ENCODE peak calls at places on chromosomes 16 and 17, in four cellular contexts. W, R, S and L are unnamed samples.

GRCh38 chr17:74742153-74742515 is 5.1 kb downstream of the RAB37 start:
- DNase-seq in W (peak; percentile 93), S (no peak), R (no peak), L (peak; percentile 52)

GRCh38 chr16:12182202-12182601 is 205.7 kb downstream of the SNX29 start:
- DNase-seq in S (peak; percentile 79), R (no peak), W (no peak), L (no peak)

GRCh38 chr17:44899074-44899782 is at the start of gene EFTUD2:
- DNase-seq in R (peak; percentile 95), S (peak; percentile 95), W (peak; percentile 91), L (peak; percentile 90)

GRCh38 chr17:50079334-50080095 is 15.6 kb upstream of the PDK2 start:
- DNase-seq in R (peak; percentile 74), W (no peak), S (peak; percentile 45), L (peak; percentile 70)

GRCh38 chr17:5000237-5000639 is 2.5 kb downstream of the KIF1C start:
- DNase-seq in W (no peak), S (no peak), R (peak; percentile 27), L (no peak)

GRCh38 chr16:30758988-30759461 is 2.8 kb downstream of the CFAP119 start:
- DNase-seq in W (no peak), S (no peak), R (no peak), L (no peak)

GRCh38 chr16:77113835-77114234 is 77.2 kb upstream of the MON1B start:
- DNase-seq in R (no peak), S (no peak), W (no peak), L (no peak)

GRCh38 chr17:41917957-41918391 is 777 bp downstream of the ACLY start:
- DNase-seq in R (peak; percentile 66), W (peak; percentile 19), S (peak; percentile 54), L (peak; percentile 33)

GRCh38 chr17:75894049-75894742 is 2.6 kb downstream of the TRIM65 start:
- DNase-seq in S (peak; percentile 55), W (no peak), R (no peak), L (no peak)

GRCh38 chr16:89964201-89964600 is 15.6 kb downstream of the DEF8 start:
- DNase-seq in R (no peak), S (no peak), W (no peak), L (no peak)

GRCh38 chr16:50985733-50986132 is 165.3 kb downstream of the SALL1 start:
- DNase-seq in S (no peak), R (no peak), W (no peak), L (no peak)

GRCh38 chr17:17751996-17752821 is 71.0 kb downstream of the RAI1 start:
- DNase-seq in S (peak; percentile 97), W (peak; percentile 95), R (peak; percentile 97), L (peak; percentile 95)

GRCh38 chr16:9904526-9904925 is 277.7 kb downstream of the GRIN2A start:
- DNase-seq in W (no peak), S (no peak), R (no peak), L (no peak)

GRCh38 chr16:67736858-67737257 is 17.7 kb upstream of the GFOD2 start:
- DNase-seq in R (peak; percentile 17), W (no peak), S (no peak), L (no peak)

GRCh38 chr17:8155341-8156173 is 3.4 kb upstream of the PER1 start:
- DNase-seq in W (no peak), S (peak; percentile 59), R (no peak), L (no peak)

GRCh38 chr17:29291163-29291752 is 2.7 kb downstream of the NUFIP2 start:
- DNase-seq in S (peak; percentile 75), W (peak; percentile 73), R (peak; percentile 83), L (peak; percentile 75)

GRCh38 chr16:86533942-86534341 is 21.1 kb downstream of the MTHFSD start:
- DNase-seq in W (no peak), R (no peak), S (no peak), L (no peak)

GRCh38 chr16:19861811-19862327 is 22.8 kb downstream of the GPRC5B start:
- DNase-seq in W (no peak), R (no peak), S (peak; percentile 91), L (no peak)

GRCh38 chr17:65930140-65930715 is 261.7 kb downstream of the CEP112 start:
- DNase-seq in S (no peak), R (peak; percentile 10), W (no peak), L (no peak)

GRCh38 chr16:85924675-85925074 is 25.7 kb downstream of the IRF8 start:
- DNase-seq in S (no peak), W (no peak), R (peak; percentile 78), L (peak; percentile 14)

GRCh38 chr17:77455111-77455877 is 314.5 kb downstream of the SEC14L1 start:
- DNase-seq in W (no peak), R (no peak), S (no peak), L (no peak)

GRCh38 chr17:75877752-75878173 is 618 bp downstream of the TRIM47 start:
- DNase-seq in R (peak; percentile 91), S (peak; percentile 93), W (peak; percentile 82), L (peak; percentile 88)

GRCh38 chr17:6494239-6494941 is 50.1 kb downstream of the PIMREG start:
- DNase-seq in W (no peak), S (no peak), R (no peak), L (no peak)
- TF ChIP-seq EZH2 in W (no peak), S (no peak), R (no peak), L (no peak)

GRCh38 chr17:19750835-19751234 is 2.7 kb upstream of the ALDH3A1 start:
- DNase-seq in R (no peak), W (no peak), S (no peak), L (peak; percentile 68)
- TF ChIP-seq EZH2phosphoT487 in R (no peak), W (no peak), S (no peak), L (no peak)

DNA sequence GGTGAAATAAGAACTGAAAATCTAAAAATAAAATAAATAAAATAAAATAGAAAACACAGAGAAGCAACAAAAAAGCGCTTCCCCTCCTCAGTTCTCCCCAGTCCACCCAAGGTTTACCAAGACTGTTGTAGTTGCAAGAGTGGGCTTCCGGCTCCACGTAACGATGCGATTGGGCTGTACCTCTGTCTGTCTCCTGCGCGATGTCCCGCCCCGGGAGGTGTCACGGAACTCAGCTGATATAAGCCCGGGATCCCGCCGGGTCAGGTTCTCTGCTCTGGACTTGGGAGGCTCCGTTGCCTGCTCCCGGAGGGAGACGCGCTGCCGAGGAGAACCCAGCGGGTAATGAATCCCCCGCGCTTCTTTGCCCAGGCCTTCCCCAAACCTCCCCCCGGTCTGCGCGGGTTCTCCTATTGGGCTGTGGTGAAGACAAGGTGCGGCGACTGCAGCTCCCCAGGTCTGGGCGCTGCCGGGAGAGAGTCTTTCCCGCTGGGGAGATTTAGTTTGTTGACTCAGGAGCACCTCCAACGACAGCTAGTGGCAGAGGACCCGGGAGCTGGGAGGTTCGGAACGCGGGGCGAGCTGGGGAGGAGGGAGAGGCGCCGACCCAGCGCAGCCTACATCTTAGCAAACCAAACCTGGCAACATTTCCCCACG is at the start of gene SLFN5:
- DNase-seq in W (peak; percentile 86), R (peak; percentile 94), S (peak; percentile 85), L (peak; percentile 83)
- TF ChIP-seq EZH2 in W (no peak), R (no peak), S (peak; percentile 31), L (no peak)

GRCh38 chr17:56809106-56809819 is 24.5 kb downstream of the C17orf67 start:
- DNase-seq in S (no peak), R (no peak), W (no peak), L (no peak)

GRCh38 chr17:56809820-56810179 is 23.9 kb downstream of the C17orf67 start:
- DNase-seq in R (no peak), W (no peak), S (no peak), L (no peak)

GRCh38 chr17:56807723-56808122 is 26.0 kb downstream of the C17orf67 start:
- DNase-seq in S (no peak), R (no peak), W (no peak), L (no peak)

GRCh38 chr17:56806949-56807348 is 26.8 kb downstream of the C17orf67 start:
- DNase-seq in R (no peak), S (no peak), W (no peak), L (no peak)

DNA sequence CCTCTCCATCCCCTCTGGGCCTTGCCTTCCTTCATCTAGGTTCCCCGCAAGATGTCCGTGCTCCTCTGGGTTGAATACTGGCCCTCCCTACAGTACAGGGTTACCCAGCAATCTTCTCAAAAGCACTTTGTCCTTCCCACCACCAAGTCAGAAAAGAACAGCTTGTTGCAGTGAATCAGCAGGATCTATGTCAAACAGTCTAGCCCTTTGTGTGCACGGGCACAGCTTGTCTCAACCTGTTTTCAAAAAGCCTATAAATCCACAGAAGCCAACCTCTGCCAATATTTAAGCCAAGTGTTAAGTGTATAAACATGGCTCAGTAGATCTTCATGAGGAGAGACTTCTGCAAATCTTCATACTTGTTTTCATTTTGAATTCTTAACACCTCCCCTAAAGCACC is 25.2 kb downstream of the C17orf67 start:
- DNase-seq in R (no peak), W (no peak), S (no peak), L (no peak)
- TF ChIP-seq EZH2phosphoT487 in R (no peak), W (no peak), S (no peak), L (no peak)